ENCODE peak calls at places on chromosomes 12 and 14, in seven cellular contexts. M is cardiac muscle cell, Y is T-cell, R is KBM-7, X is T-helper 9 cell, F is smooth muscle cell of the brain vasculature, P is HTR-8/SVneo. Z is an unnamed sample.

GRCh38 chr12:38543151-38543550 is 226.6 kb downstream of the ALG10B start:
- DNase-seq in M (no peak), Y (no peak), R (no peak), X (no peak), F (no peak), P (no peak), Z (no peak)

GRCh38 chr14:92173668-92174067 is 51.9 kb downstream of the CPSF2 start:
- DNase-seq in M (no peak), Y (no peak), R (no peak), X (no peak), F (no peak), P (peak), Z (no peak)

GRCh38 chr14:56514663-56515371 is 64.8 kb upstream of the TMEM260 start:
- DNase-seq in M (peak), Y (no peak), R (no peak), X (no peak), F (no peak), P (no peak), Z (no peak)

GRCh38 chr12:40730281-40730680 is 38.0 kb downstream of the CNTN1 start:
- DNase-seq in M (no peak), Y (no peak), R (no peak), X (no peak), F (no peak), P (no peak), Z (no peak)

GRCh38 chr12:92432724-92433281 is 270.0 kb upstream of the PLEKHG7 start:
- DNase-seq in M (no peak), Y (no peak), R (peak), X (no peak), F (no peak), P (no peak), Z (no peak)

GRCh38 chr12:16385779-16386646 is 38.6 kb downstream of the MGST1 start:
- DNase-seq in M (peak), Y (no peak), R (peak), X (no peak), F (peak), P (peak), Z (no peak)

GRCh38 chr12:98814254-98814653 is 169.2 kb downstream of the APAF1 start:
- DNase-seq in M (no peak), Y (no peak), R (no peak), X (no peak), F (no peak), P (no peak), Z (no peak)

GRCh38 chr12:49626836-49627235 is 3.5 kb downstream of the PRPF40B start:
- DNase-seq in M (no peak), Y (no peak), R (no peak), X (no peak), F (no peak), P (no peak), Z (no peak)

GRCh38 chr14:78324353-78324752 is 154.2 kb downstream of the NRXN3 start:
- DNase-seq in M (no peak), Y (no peak), R (no peak), X (no peak), F (no peak), P (no peak), Z (no peak)

GRCh38 chr14:100724061-100724460 is 2.6 kb upstream of the DLK1 start:
- DNase-seq in M (no peak), Y (no peak), R (no peak), X (no peak), F (no peak), P (no peak), Z (no peak)

GRCh38 chr14:81311128-81311527 is 89.0 kb downstream of the STON2 start:
- DNase-seq in M (no peak), Y (no peak), R (no peak), X (no peak), F (no peak), P (no peak), Z (no peak)

GRCh38 chr12:119578112-119578511 is 15.5 kb upstream of the TMEM233 start:
- DNase-seq in M (peak), Y (no peak), R (no peak), X (no peak), F (no peak), P (no peak), Z (no peak)

GRCh38 chr12:55057466-55057865 is 37.7 kb downstream of the NEUROD4 start:
- DNase-seq in M (no peak), Y (no peak), R (no peak), X (no peak), F (no peak), P (no peak), Z (no peak)

GRCh38 chr12:124939428-124940142 is 25.1 kb upstream of the UBC start:
- DNase-seq in M (peak), Y (peak), R (peak), X (peak), F (no peak), P (peak), Z (peak)

GRCh38 chr12:116687888-116688287 is 50.0 kb downstream of the SPRING1 start:
- DNase-seq in M (peak), Y (no peak), R (peak), X (no peak), F (no peak), P (peak), Z (no peak)

GRCh38 chr12:91778091-91778819 is 367.4 kb downstream of the BTG1 start:
- DNase-seq in M (peak), Y (no peak), R (no peak), X (no peak), F (no peak), P (no peak), Z (no peak)

GRCh38 chr12:12010277-12011031 is 60.3 kb upstream of the BCL2L14 start:
- DNase-seq in M (peak), Y (peak), R (peak), X (peak), F (no peak), P (peak), Z (peak)

GRCh38 chr14:23543403-23543802 is 8.2 kb downstream of the ZFHX2 start:
- DNase-seq in M (no peak), Y (no peak), R (no peak), X (no peak), F (no peak), P (no peak), Z (no peak)

GRCh38 chr12:93793983-93794382 is 116.8 kb downstream of the CRADD start:
- DNase-seq in M (peak), Y (no peak), R (no peak), X (no peak), F (no peak), P (no peak), Z (no peak)

GRCh38 chr12:103841690-103842584 is 903 bp upstream of the NT5DC3 start:
- DNase-seq in M (peak), Y (peak), R (peak), X (peak), F (peak), P (peak), Z (peak)